ENCODE peak calls at places on chromosomes 1 and 21, in five cellular contexts. X is breast epithelium, N is NT2/D1, U is neuronal stem cell, D is fibroblast of lung. Q is an unnamed sample.

GRCh38 chr1:30328401-30329262 is 394.8 kb downstream of the MATN1 start:
- DNase-seq in U (no peak), X (no peak), D (no peak), N (no peak), Q (no peak)

GRCh38 chr1:229640455-229640854 is 14.4 kb downstream of the URB2 start:
- DNase-seq in X (no peak), N (no peak), U (no peak), D (no peak), Q (no peak)

GRCh38 chr1:52296345-52296744 is 69.7 kb downstream of the CC2D1B start:
- DNase-seq in U (peak; percentile 39), N (no peak), D (peak; percentile 74), X (no peak), Q (peak; percentile 26)

GRCh38 chr1:17437260-17438175 is 2.0 kb downstream of the RCC2 start:
- DNase-seq in N (no peak), X (no peak), D (peak; percentile 36), U (peak; percentile 65), Q (peak; percentile 27)

GRCh38 chr1:158014702-158015320 is 21.4 kb downstream of the KIRREL1 start:
- DNase-seq in N (no peak), X (no peak), U (no peak), D (no peak), Q (peak; percentile 68)

GRCh38 chr21:25826652-25827051 is 91.9 kb downstream of the GABPA start:
- DNase-seq in X (no peak), D (no peak), N (no peak), U (no peak), Q (no peak)

GRCh38 chr1:87826639-87827345 is 498.1 kb downstream of the LMO4 start:
- DNase-seq in N (no peak), D (peak; percentile 96), U (no peak), X (no peak), Q (no peak)

GRCh38 chr1:153682730-153683129 is 4.2 kb downstream of the NPR1 start:
- DNase-seq in U (no peak), X (no peak), N (no peak), D (no peak), Q (no peak)

GRCh38 chr1:205037539-205037938 is 5.5 kb upstream of the CNTN2 start:
- DNase-seq in U (no peak), N (no peak), X (no peak), D (no peak), Q (no peak)

GRCh38 chr1:174497461-174497860 is 49.7 kb downstream of the GPR52 start:
- DNase-seq in D (no peak), N (peak; percentile 8), X (no peak), U (peak; percentile 26), Q (peak; percentile 62)

GRCh38 chr21:36288651-36289243 is 31.2 kb upstream of the MORC3 start:
- DNase-seq in N (no peak), X (no peak), U (no peak), D (no peak), Q (no peak)

GRCh38 chr1:207259391-207259790 is 62.1 kb upstream of the CD55 start:
- DNase-seq in U (no peak), N (no peak), D (peak; percentile 10), X (no peak), Q (no peak)

GRCh38 chr1:23591460-23592208 is 32.3 kb upstream of the ID3 start:
- DNase-seq in X (no peak), D (no peak), U (no peak), N (no peak), Q (no peak)

GRCh38 chr21:16579538-16579937 is 849.8 kb downstream of the USP25 start:
- DNase-seq in N (no peak), D (peak; percentile 95), X (no peak), U (no peak), Q (no peak)

GRCh38 chr1:27603320-27603961 is 503 bp downstream of the AHDC1 start:
- DNase-seq in D (no peak), X (no peak), U (no peak), N (no peak), Q (peak; percentile 58)

GRCh38 chr1:118785246-118785645 is 202.9 kb downstream of the TBX15 start:
- DNase-seq in D (no peak), N (no peak), U (no peak), X (no peak), Q (no peak)

GRCh38 chr1:32639489-32640075 is 10.8 kb downstream of the ZBTB8OS start:
- DNase-seq in X (no peak), U (no peak), N (no peak), D (no peak), Q (no peak)

GRCh38 chr1:53183277-53183990 is 13.2 kb upstream of the CPT2 start:
- DNase-seq in N (no peak), D (peak; percentile 99), X (no peak), U (no peak), Q (no peak)

GRCh38 chr1:172287207-172287606 is 133.3 kb upstream of the C1orf105 start:
- DNase-seq in U (no peak), X (no peak), N (no peak), D (peak; percentile 89), Q (no peak)

GRCh38 chr1:5991784-5992033 is 516 bp downstream of the NPHP4 start:
- DNase-seq in X (no peak), D (no peak), U (no peak), N (no peak), Q (no peak)

GRCh38 chr1:21759818-21760217 is 23.1 kb downstream of the USP48 start:
- DNase-seq in N (no peak), X (no peak), U (no peak), D (no peak), Q (no peak)

GRCh38 chr1:77037990-77038389 is 170.7 kb downstream of the ST6GALNAC5 start:
- DNase-seq in U (no peak), X (no peak), D (no peak), N (no peak), Q (no peak)

GRCh38 chr1:40924767-40925166 is 54.7 kb upstream of the CTPS1 start:
- DNase-seq in D (no peak), N (no peak), X (no peak), U (no peak), Q (no peak)

GRCh38 chr1:22524481-22524880 is 38.8 kb upstream of the EPHA8 start:
- DNase-seq in D (no peak), U (no peak), X (no peak), N (no peak), Q (no peak)

GRCh38 chr1:207627496-207627895 is 17.4 kb upstream of the CR1L start:
- DNase-seq in U (no peak), N (no peak), X (no peak), D (no peak), Q (no peak)

GRCh38 chr21:39051561-39051949 is 131.7 kb downstream of the PSMG1 start:
- DNase-seq in X (no peak), U (no peak), N (no peak), D (no peak), Q (no peak)

GRCh38 chr1:26864610-26865480 is 1.9 kb downstream of the SFN start:
- DNase-seq in U (peak; percentile 97), D (peak; percentile 96), X (peak; percentile 99), N (peak; percentile 99), Q (peak; percentile 97)

GRCh38 chr1:205710201-205711062 is 30.1 kb upstream of the SLC45A3 start:
- DNase-seq in U (no peak), X (no peak), N (no peak), D (no peak), Q (no peak)

GRCh38 chr1:14254184-14254583 is 344.3 kb upstream of the KAZN start:
- DNase-seq in N (no peak), D (no peak), U (no peak), X (no peak), Q (no peak)

GRCh38 chr1:153505576-153505975 is 30.2 kb downstream of the S100A6 start:
- DNase-seq in U (no peak), D (no peak), N (no peak), X (no peak), Q (no peak)

DNA sequence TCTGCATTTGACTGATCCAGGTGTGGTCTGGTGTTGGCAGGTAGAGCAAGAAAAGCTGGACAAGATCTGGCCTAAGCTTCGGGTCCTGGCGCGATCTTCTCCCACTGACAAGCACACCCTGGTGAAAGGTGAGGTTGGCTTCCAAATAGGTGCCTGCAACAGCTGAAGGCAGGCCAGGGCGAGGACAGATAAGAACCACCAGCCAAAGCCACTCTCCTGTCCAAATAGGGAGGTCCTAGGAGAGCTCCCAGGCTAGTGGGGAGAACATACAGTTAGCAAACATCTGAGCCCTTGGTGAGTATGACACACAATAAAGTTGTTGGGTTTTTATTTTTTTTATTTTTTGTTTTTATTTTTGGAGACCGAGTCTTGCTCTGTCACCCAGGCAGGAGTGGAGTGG is 51.9 kb upstream of the LAX1 start:
- DNase-seq in N (no peak), D (no peak), X (no peak), U (no peak), Q (no peak)
- H3K36me3 ChIP-seq in N (peaks cover 83% of the 10 kb centered on the region), D (peaks cover 43% of the 10 kb centered on the region), X (no peaks in the 10 kb centered on the region), U (peaks cover 19% of the 10 kb centered on the region), Q (peaks cover 21% of the 10 kb centered on the region)

DNA sequence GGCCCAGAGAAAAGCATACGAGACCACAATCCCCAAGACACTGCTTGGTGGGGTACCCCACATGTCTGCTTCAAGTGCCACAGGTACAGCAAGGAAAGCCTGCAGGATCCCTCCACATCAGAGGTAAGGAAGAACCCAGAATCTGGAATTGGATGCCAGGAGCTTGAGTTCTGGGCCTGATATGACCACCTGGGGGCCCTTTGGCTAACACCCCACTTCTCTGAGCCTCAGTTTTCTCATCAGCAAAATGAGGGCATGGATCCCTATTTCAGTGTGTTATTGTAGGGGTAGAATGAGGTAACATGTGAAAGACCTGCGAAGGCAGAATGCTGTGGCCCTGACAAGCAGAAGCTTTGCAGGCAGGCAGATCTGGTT is 24.5 kb downstream of the NAV1 start:
- DNase-seq in D (no peak), N (no peak), X (no peak), U (no peak), Q (no peak)
- H3K4me1 ChIP-seq in D (peaks cover 38% of the 10 kb centered on the region), N (peaks cover 13% of the 10 kb centered on the region), X (peaks cover 8% of the 10 kb centered on the region), U (peaks cover 5% of the 10 kb centered on the region), Q (peaks cover 3% of the 10 kb centered on the region)

GRCh38 chr1:65429806-65430205 is 9.3 kb downstream of the LEPR start:
- DNase-seq in X (no peak), N (no peak), D (peak; percentile 67), U (no peak), Q (no peak)

GRCh38 chr1:65429078-65429477 is 8.6 kb downstream of the LEPR start:
- DNase-seq in X (no peak), N (no peak), U (no peak), D (no peak), Q (no peak)

GRCh38 chr1:65434255-65434654 is 13.8 kb downstream of the LEPR start:
- DNase-seq in D (no peak), U (no peak), X (no peak), N (no peak), Q (no peak)

GRCh38 chr1:65432918-65433317 is 12.4 kb downstream of the LEPR start:
- DNase-seq in U (no peak), D (no peak), N (peak; percentile 52), X (no peak), Q (no peak)

GRCh38 chr1:65431111-65431705 is 10.7 kb downstream of the LEPR start:
- DNase-seq in N (no peak), U (no peak), X (no peak), D (peak; percentile 74), Q (no peak)
- H3K36me3 ChIP-seq in N (peaks cover 81% of the 10 kb centered on the region), U (no peaks in the 10 kb centered on the region), X (peaks cover 2% of the 10 kb centered on the region), D (peaks cover 5% of the 10 kb centered on the region), Q (peaks cover 16% of the 10 kb centered on the region)

GRCh38 chr1:19768321-19769210 is 31.1 kb downstream of the TMCO4 start:
- DNase-seq in X (no peak), D (no peak), U (no peak), N (no peak), Q (no peak)
- H3K4me1 ChIP-seq in X (no peaks in the 10 kb centered on the region), D (peaks cover 15% of the 10 kb centered on the region), U (no peaks in the 10 kb centered on the region), N (peaks cover 11% of the 10 kb centered on the region), Q (no peaks in the 10 kb centered on the region)

Q was measured in HAP-1.